ENCODE peak calls at places on chromosomes 5 and 9, in four cellular contexts. M, H, Q and E are unnamed samples.

GRCh38 chr9:137294091-137294683 is 7.9 kb downstream of the NRARP start:
- DNase-seq in M (no peak), H (peak), Q (no peak), E (no peak)

GRCh38 chr9:124218438-124219289 is 39.1 kb upstream of the NEK6 start:
- DNase-seq in M (peak), H (no peak), Q (peak), E (peak)

GRCh38 chr5:169695919-169696490 is 58.9 kb downstream of the DOCK2 start:
- DNase-seq in M (no peak), H (no peak), Q (no peak), E (no peak)

GRCh38 chr9:37776328-37776727 is 8.5 kb downstream of the EXOSC3 start:
- DNase-seq in M (no peak), H (no peak), Q (no peak), E (no peak)

GRCh38 chr5:138035605-138036537 is 3.0 kb upstream of the FAM13B start:
- DNase-seq in M (peak), H (no peak), Q (no peak), E (no peak)

GRCh38 chr9:98142925-98143481 is 24.0 kb upstream of the TRIM14 start:
- DNase-seq in M (peak), H (no peak), Q (no peak), E (no peak)

GRCh38 chr9:23322392-23322791 is 503.6 kb downstream of the ELAVL2 start:
- DNase-seq in M (no peak), H (no peak), Q (no peak), E (no peak)

GRCh38 chr5:90096415-90097081 is 313.0 kb downstream of the CETN3 start:
- DNase-seq in M (no peak), H (no peak), Q (no peak), E (no peak)

GRCh38 chr5:41650131-41650530 is 139.7 kb upstream of the PLCXD3 start:
- DNase-seq in M (no peak), H (no peak), Q (no peak), E (no peak)

GRCh38 chr5:165286692-165287091 is 1781.3 kb downstream of the MAT2B start:
- DNase-seq in M (no peak), H (peak), Q (no peak), E (no peak)

GRCh38 chr5:78162253-78162862 is 132.1 kb downstream of the AP3B1 start:
- DNase-seq in M (no peak), H (no peak), Q (no peak), E (no peak)

GRCh38 chr5:119063579-119064379 is 7.1 kb upstream of the DMXL1 start:
- DNase-seq in M (no peak), H (no peak), Q (no peak), E (no peak)

GRCh38 chr5:7372399-7372798 is 23.5 kb upstream of the ADCY2 start:
- DNase-seq in M (no peak), H (no peak), Q (no peak), E (no peak)

GRCh38 chr9:123568691-123569342 is 212.8 kb downstream of the CRB2 start:
- DNase-seq in M (no peak), H (no peak), Q (no peak), E (no peak)

DNA sequence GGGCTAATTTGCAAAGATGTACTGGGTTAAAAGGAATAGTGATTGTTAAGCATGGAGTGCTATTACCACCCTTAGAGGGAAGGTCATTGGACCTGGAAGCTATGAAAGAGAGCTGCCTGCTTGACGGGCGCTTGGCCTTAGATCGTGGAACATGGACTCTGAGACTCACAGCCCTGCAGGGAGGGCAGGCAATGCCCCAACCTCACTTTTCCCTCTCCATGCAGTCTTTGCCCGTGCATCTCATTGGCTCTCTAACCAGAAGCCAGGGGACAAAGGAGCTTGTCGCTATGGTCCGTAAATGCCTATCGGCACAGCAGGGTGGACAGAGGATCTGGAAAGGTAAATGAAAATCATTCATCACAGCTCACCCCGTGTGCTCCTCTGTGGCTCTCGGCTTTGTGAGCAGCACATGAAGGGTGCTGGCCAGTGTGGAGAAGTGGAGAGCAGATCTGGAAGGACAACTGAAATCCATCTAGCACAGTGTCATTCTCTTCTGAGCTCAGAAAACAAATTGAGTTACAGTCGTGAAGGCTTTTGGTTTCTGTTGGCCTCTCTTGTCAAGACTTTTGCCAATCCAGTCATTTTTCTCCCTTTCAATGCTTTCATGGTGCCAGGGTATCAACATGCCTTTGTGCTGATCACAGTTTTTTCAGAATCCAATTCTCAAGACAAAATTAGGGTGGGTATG is 186.2 kb downstream of the SNX18 start:
- DNase-seq in M (no peak), H (no peak), Q (no peak), E (no peak)
- H3K27ac ChIP-seq in M (peak), H (no peak), Q (no peak), E (no peak)

GRCh38 chr5:72209515-72210115 is 102.3 kb downstream of the MAP1B start:
- DNase-seq in M (peak), H (no peak), Q (no peak), E (no peak)
- TF ChIP-seq CTCF in M (no peak), H (no peak), Q (no peak), E (no peak)

GRCh38 chr9:35929188-35929718 is 20.0 kb downstream of the SPAAR start:
- DNase-seq in M (no peak), H (no peak), Q (no peak), E (no peak)
- H3K27ac ChIP-seq in M (no peak), H (no peak), Q (peak), E (no peak)

DNA sequence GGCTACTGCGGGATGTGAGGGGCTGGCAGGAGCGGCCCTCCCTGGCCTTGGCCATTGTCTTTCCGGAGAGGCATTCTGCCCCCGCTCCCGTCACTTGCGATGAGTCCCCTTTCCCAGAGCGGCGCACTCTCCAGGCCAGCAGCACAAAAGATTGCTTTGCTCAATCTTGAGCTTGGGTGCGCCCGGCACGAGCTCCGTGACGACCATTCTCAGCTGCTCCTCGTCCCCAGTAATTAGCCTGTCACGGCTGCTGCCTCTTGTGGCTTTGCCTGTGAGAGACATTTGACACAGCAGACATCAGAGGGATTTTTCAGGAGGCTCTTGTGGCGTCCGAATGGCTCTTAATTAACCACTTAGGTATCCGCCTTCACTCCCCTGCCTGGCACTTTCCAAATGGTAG is 397.9 kb upstream of the IRX1 start:
- DNase-seq in M (no peak), H (no peak), Q (no peak), E (no peak)
- TF ChIP-seq CTCF in M (no peak), H (no peak), Q (no peak), E (no peak)